ENCODE peak calls at places on chromosomes 6 and 20, in nine cellular contexts. Z is heart right ventricle; L is BJ; H is cardiac muscle cell; G is SK-N-MC; B is sigmoid colon; P is tibial nerve; C is tibial artery; T is CD8-positive, alpha-beta T cell. W is an unnamed sample. For H3K36me3, the result is how much of the 10 kb centered on the place peaks cover.

GRCh38 chr20:64099880-64100565 is 7.3 kb downstream of the NPBWR2 start:
- DNase-seq in Z (no peak), L (no peak), H (no peak), G (no peak), B (no peak), P (no peak), C (no peak), T (no peak), W (no peak)

GRCh38 chr6:20173833-20174796 is 38.2 kb downstream of the MBOAT1 start:
- DNase-seq in Z (no peak), L (no peak), H (no peak), G (no peak), B (no peak), P (no peak), C (no peak), T (no peak), W (no peak)

GRCh38 chr6:27591660-27592059 is 118.8 kb upstream of the ZNF184 start:
- DNase-seq in Z (no peak), L (no peak), H (peak), G (peak), B (no peak), P (no peak), C (no peak), T (no peak), W (no peak)

GRCh38 chr6:29631860-29632731 is 887 bp downstream of the GABBR1 start:
- DNase-seq in Z (peak), L (no peak), H (peak), G (no peak), B (peak), P (peak), C (peak), T (peak), W (peak)

GRCh38 chr6:113010181-113010580 is 663.1 kb downstream of the RFPL4B start:
- DNase-seq in Z (no peak), L (no peak), H (no peak), G (no peak), B (no peak), P (no peak), C (no peak), T (no peak), W (no peak)

GRCh38 chr6:166351715-166352285 is 9.5 kb upstream of the SFT2D1 start:
- DNase-seq in Z (peak), L (no peak), H (peak), G (no peak), B (no peak), P (peak), C (no peak), T (no peak), W (no peak)

GRCh38 chr6:89794324-89794723 is 25.3 kb downstream of the MDN1 start:
- DNase-seq in Z (no peak), L (no peak), H (no peak), G (no peak), B (no peak), P (no peak), C (no peak), T (peak), W (no peak)

GRCh38 chr6:104623052-104623690 is 236.5 kb downstream of the HACE1 start:
- DNase-seq in Z (no peak), L (no peak), H (peak), G (no peak), B (no peak), P (no peak), C (no peak), T (no peak), W (no peak)

GRCh38 chr20:41632896-41633295 is 14.7 kb upstream of the CHD6 start:
- DNase-seq in Z (no peak), L (peak), H (peak), G (no peak), B (no peak), P (no peak), C (no peak), T (no peak), W (no peak)

GRCh38 chr6:62452586-62452985 is 166.6 kb upstream of the KHDRBS2 start:
- DNase-seq in Z (no peak), L (no peak), H (no peak), G (no peak), B (no peak), P (no peak), C (no peak), T (no peak), W (no peak)

GRCh38 chr6:45609141-45609638 is 231.5 kb upstream of the SUPT3H start:
- DNase-seq in Z (no peak), L (peak), H (peak), G (peak), B (no peak), P (peak), C (no peak), T (no peak), W (no peak)

GRCh38 chr20:58511861-58512260 is 3.3 kb downstream of the APCDD1L start:
- DNase-seq in Z (no peak), L (no peak), H (peak), G (no peak), B (no peak), P (no peak), C (no peak), T (no peak), W (no peak)

GRCh38 chr6:95120984-95121383 is 456.4 kb upstream of the MANEA start:
- DNase-seq in Z (no peak), L (no peak), H (no peak), G (no peak), B (no peak), P (no peak), C (no peak), T (no peak), W (no peak)

GRCh38 chr6:9647043-9647520 is 767.8 kb downstream of the TFAP2A start:
- DNase-seq in Z (no peak), L (no peak), H (no peak), G (no peak), B (no peak), P (no peak), C (no peak), T (no peak), W (no peak)

GRCh38 chr6:52233975-52234823 is 10.1 kb downstream of the IL17F start:
- DNase-seq in Z (no peak), L (peak), H (peak), G (peak), B (no peak), P (no peak), C (no peak), T (no peak), W (no peak)

GRCh38 chr6:6517059-6517458 is 71.5 kb upstream of the LY86 start:
- DNase-seq in Z (no peak), L (no peak), H (no peak), G (no peak), B (no peak), P (no peak), C (no peak), T (no peak), W (no peak)

GRCh38 chr6:112649853-112650252 is 302.7 kb downstream of the RFPL4B start:
- DNase-seq in Z (no peak), L (no peak), H (no peak), G (no peak), B (no peak), P (no peak), C (no peak), T (no peak), W (no peak)

GRCh38 chr20:51432251-51432784 is 110.2 kb downstream of the NFATC2 start:
- DNase-seq in Z (no peak), L (no peak), H (no peak), G (no peak), B (no peak), P (no peak), C (no peak), T (no peak), W (peak)

GRCh38 chr6:27049863-27050781 is 197.4 kb upstream of the PRSS16 start:
- DNase-seq in Z (no peak), L (no peak), H (no peak), G (no peak), B (no peak), P (no peak), C (no peak), T (no peak), W (no peak)

GRCh38 chr6:54860739-54861138 is 14.2 kb downstream of the FAM83B start:
- DNase-seq in Z (no peak), L (peak), H (peak), G (no peak), B (no peak), P (no peak), C (no peak), T (no peak), W (no peak)

GRCh38 chr6:15129872-15130271 is 116.0 kb upstream of the JARID2 start:
- DNase-seq in Z (no peak), L (no peak), H (no peak), G (no peak), B (no peak), P (no peak), C (no peak), T (no peak), W (no peak)

GRCh38 chr6:6543181-6543879 is 45.2 kb upstream of the LY86 start:
- DNase-seq in Z (no peak), L (no peak), H (no peak), G (no peak), B (no peak), P (peak), C (no peak), T (no peak), W (no peak)

GRCh38 chr6:109623288-109623687 is 67.7 kb downstream of the AK9 start:
- DNase-seq in Z (no peak), L (no peak), H (no peak), G (no peak), B (no peak), P (no peak), C (no peak), T (no peak), W (no peak)

GRCh38 chr20:57652865-57653545 is 32.8 kb upstream of the ZBP1 start:
- DNase-seq in Z (peak), L (no peak), H (no peak), G (no peak), B (no peak), P (peak), C (peak), T (no peak), W (no peak)

GRCh38 chr6:105921781-105922180 is 164.4 kb upstream of the PRDM1 start:
- DNase-seq in Z (no peak), L (no peak), H (no peak), G (no peak), B (no peak), P (no peak), C (no peak), T (no peak), W (no peak)

GRCh38 chr6:110055387-110055735 is 77.2 kb downstream of the GPR6 start:
- DNase-seq in Z (no peak), L (no peak), H (no peak), G (peak), B (no peak), P (no peak), C (no peak), T (no peak), W (no peak)

GRCh38 chr6:121826156-121826810 is 390.8 kb downstream of the GJA1 start:
- DNase-seq in Z (no peak), L (peak), H (peak), G (no peak), B (no peak), P (no peak), C (no peak), T (no peak), W (no peak)

GRCh38 chr20:23129891-23130621 is 43.9 kb upstream of the CD93 start:
- DNase-seq in Z (no peak), L (no peak), H (no peak), G (no peak), B (peak), P (no peak), C (peak), T (no peak), W (peak)

GRCh38 chr20:31819083-31819784 is at the start of gene MYLK2:
- DNase-seq in Z (no peak), L (no peak), H (no peak), G (no peak), B (no peak), P (no peak), C (peak), T (no peak), W (no peak)

GRCh38 chr6:142500265-142500786 is 198.5 kb downstream of the ADGRG6 start:
- DNase-seq in Z (no peak), L (no peak), H (peak), G (no peak), B (no peak), P (no peak), C (no peak), T (no peak), W (no peak)

GRCh38 chr20:53768329-53768728 is 174.7 kb upstream of the ZNF217 start:
- DNase-seq in Z (no peak), L (no peak), H (no peak), G (no peak), B (no peak), P (no peak), C (no peak), T (no peak), W (no peak)

GRCh38 chr6:53065266-53066058 is at the start of gene FBXO9:
- DNase-seq in Z (peak), L (no peak), H (peak), G (no peak), B (peak), P (no peak), C (peak), T (peak), W (peak)

DNA sequence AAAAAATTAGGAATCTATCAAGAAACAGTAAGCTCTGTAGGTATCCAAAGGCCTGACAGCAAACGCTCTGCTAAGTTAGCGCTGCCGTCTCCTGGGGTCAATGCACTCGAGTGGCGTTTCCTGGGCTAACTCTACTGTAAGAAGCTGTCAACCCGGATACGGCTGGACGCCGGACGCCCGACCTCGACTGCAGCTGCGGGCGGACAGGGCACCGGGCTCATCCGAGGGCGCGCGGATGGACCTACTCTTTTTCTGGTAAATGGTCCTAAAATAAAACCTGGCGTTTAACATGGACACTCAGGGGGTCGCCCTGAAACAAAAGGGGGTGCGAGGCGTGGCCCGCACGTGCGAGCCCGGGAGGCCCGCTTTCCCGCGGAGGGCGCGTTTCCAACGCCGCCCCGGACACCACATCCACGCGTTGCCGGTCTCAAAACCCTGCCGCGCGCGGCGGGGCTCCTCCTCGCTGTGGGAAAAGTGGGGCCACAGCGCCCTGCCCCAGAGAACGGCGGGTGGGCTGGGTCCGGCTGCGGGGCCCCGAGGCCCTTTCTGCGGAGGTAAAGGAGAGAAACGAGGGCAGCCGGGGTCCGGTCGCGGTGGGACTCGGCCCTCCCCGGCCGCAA is 535 bp downstream of the TCP1 start:
- DNase-seq in Z (peak), L (no peak), H (peak), G (no peak), B (peak), P (peak), C (peak), T (peak), W (peak)
- H3K36me3 ChIP-seq in Z (half or more), L (under half), H (under half), G (half or more), B (under half), P (under half), C (under half), T (under half), W (under half)

DNA sequence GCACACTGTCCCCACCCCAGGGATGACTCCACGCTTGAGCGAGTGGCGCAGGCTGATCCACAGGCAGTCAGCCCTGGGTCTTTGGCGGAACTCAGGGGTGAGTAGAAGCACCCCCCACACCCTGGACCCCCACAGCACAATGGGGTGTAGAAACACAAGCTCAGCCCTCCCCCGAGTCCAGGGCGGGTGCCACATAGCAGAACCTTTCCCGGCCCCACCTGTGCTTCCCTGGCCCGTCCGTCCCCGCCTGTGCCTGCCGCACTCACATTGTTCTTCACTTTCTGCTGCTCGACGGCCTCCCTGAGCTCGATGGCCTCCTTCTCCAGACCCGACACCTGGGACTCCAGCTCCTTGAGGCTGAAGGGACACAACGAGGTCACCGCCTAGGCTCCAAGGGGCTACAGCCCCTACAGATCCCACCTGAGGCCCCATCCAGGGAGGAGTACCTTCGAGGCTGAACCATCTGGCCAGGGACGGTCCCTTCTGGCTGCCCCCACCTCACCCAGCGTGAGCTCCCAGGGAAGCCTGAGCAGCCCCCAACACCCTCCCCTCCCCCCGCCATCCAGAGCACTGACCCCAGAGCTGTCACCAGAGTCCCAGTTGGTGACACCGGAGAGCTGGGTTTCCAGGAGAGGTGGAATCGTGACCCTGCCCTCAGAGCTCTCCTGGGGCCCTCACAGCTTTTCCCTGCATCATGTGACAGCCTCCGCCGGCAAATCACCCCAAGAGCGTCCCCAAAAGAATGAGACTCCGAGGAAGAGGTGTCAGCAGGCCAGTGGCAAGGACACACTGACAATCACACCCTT is 55.6 kb downstream of the DSTN start:
- DNase-seq in Z (no peak), L (no peak), H (no peak), G (no peak), B (peak), P (no peak), C (peak), T (no peak), W (no peak)
- H3K36me3 ChIP-seq in Z (half or more), L (half or more), H (under half), G (under half), B (half or more), P (under half), C (half or more), T (under half), W (under half)

DNA sequence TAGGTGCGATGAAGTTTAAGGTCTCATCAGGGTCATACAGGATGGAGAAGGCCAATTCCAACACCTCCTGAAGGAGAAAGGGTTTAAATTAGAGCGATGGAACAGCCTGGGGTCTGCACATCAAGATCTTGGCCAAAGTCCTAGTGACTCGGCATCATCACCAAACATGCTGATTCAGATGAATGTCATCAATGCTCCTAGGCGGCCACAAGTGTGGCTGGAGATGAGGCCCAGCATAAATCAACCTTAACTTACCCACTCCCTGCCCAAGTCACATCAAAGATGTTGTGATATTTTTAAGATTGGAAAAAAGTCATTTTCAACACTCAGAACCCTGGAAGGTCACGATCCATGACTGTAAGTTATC is 37.5 kb downstream of the ELMO2 start:
- DNase-seq in Z (no peak), L (no peak), H (no peak), G (no peak), B (no peak), P (no peak), C (no peak), T (no peak), W (no peak)
- H3K36me3 ChIP-seq in Z (half or more), L (under half), H (half or more), G (under half), B (half or more), P (under half), C (half or more), T (under half), W (under half)

GRCh38 chr20:434661-435419 is 26.7 kb downstream of the RBCK1 start:
- DNase-seq in Z (no peak), L (no peak), H (no peak), G (no peak), B (no peak), P (no peak), C (no peak), T (no peak), W (no peak)
- H3K36me3 ChIP-seq in Z (half or more), L (under half), H (under half), G (under half), B (half or more), P (under half), C (half or more), T (under half), W (under half)

DNA sequence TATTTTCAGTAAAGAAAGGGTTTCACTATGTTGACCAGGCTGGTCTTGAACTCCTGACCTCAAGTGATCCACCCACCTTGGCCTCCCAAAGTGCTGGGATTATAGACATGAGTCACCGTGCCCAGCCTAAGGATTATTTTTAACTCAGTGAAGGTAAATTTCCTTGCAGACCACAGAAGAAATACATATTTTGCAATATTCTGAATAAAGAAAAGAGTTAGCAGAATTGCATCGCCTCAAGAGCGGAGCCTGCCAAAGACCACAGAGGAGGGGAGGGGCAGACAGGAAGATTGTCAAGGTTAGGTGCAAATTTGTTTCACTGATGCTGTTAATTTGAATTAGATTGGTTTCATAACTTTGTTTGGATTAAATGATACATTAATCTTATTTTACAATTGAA is 47.4 kb downstream of the SOD2 start:
- DNase-seq in Z (no peak), L (no peak), H (peak), G (no peak), B (no peak), P (no peak), C (no peak), T (no peak), W (no peak)
- H3K36me3 ChIP-seq in Z (under half), L (under half), H (under half), G (under half), B (under half), P (under half), C (under half), T (under half), W (under half)

W was measured in aorta.